ENCODE peak calls at places on chromosome 13, in ten cellular contexts. V is AG10803; L is AG04450; E is AML-193; R is bronchial epithelial cell; S is B cell; F is fibroblast of gingiva; D is omental fat pad; K is activated T-helper 1 cell treated with anti-CD3 and anti-CD28 coated beads, Interleukin-2, amount 50 U/mL, for 16 hours; Z is activated naive CD8-positive, alpha-beta T cell treated with anti-CD3 and anti-CD28 coated beads, Interleukin-2, amount 50 U/mL, for 24 hours. T is an unnamed sample.

GRCh38 chr13:113489171-113489548 is 1.4 kb downstream of the DCUN1D2 start:
- DNase-seq in V (peak), L (no peak), E (no peak), R (no peak), S (no peak), F (peak), D (no peak), K (no peak), Z (no peak), T (no peak)

GRCh38 chr13:28161370-28161769 is 23.0 kb downstream of the PAN3 start:
- DNase-seq in V (peak), L (no peak), E (no peak), R (peak), S (no peak), F (no peak), D (no peak), K (no peak), Z (no peak), T (peak)

GRCh38 chr13:36288794-36289391 is 8.7 kb downstream of the CCDC169 start:
- DNase-seq in V (no peak), L (no peak), E (no peak), R (no peak), S (no peak), F (no peak), D (no peak), K (no peak), Z (no peak), T (no peak)

GRCh38 chr13:25401958-25402357 is 30.2 kb downstream of the ATP8A2 start:
- DNase-seq in V (no peak), L (no peak), E (no peak), R (no peak), S (no peak), F (no peak), D (no peak), K (no peak), Z (no peak), T (no peak)

GRCh38 chr13:43528992-43529391 is 257.8 kb downstream of the ENOX1 start:
- DNase-seq in V (peak), L (no peak), E (no peak), R (no peak), S (no peak), F (peak), D (no peak), K (no peak), Z (no peak), T (peak)

GRCh38 chr13:43661321-43661720 is 125.5 kb downstream of the ENOX1 start:
- DNase-seq in V (no peak), L (no peak), E (no peak), R (no peak), S (no peak), F (no peak), D (no peak), K (no peak), Z (no peak), T (no peak)

GRCh38 chr13:93004919-93005318 is 221.7 kb upstream of the GPC6 start:
- DNase-seq in V (peak), L (no peak), E (no peak), R (peak), S (no peak), F (no peak), D (no peak), K (no peak), Z (no peak), T (no peak)

GRCh38 chr13:81001828-81002385 is 661.0 kb upstream of the SPRY2 start:
- DNase-seq in V (no peak), L (no peak), E (no peak), R (no peak), S (no peak), F (peak), D (no peak), K (no peak), Z (no peak), T (no peak)

GRCh38 chr13:109687559-109688448 is 98.6 kb downstream of the IRS2 start:
- DNase-seq in V (no peak), L (no peak), E (no peak), R (no peak), S (no peak), F (no peak), D (no peak), K (no peak), Z (no peak), T (no peak)

GRCh38 chr13:103009061-103009840 is 57.0 kb downstream of the SLC10A2 start:
- DNase-seq in V (no peak), L (no peak), E (no peak), R (no peak), S (no peak), F (peak), D (no peak), K (no peak), Z (no peak), T (no peak)

GRCh38 chr13:49044008-49044407 is 68.3 kb downstream of the FNDC3A start:
- DNase-seq in V (no peak), L (no peak), E (no peak), R (no peak), S (no peak), F (no peak), D (no peak), K (no peak), Z (no peak), T (no peak)

GRCh38 chr13:99302637-99303505 is 4.3 kb downstream of the GPR183 start:
- DNase-seq in V (no peak), L (no peak), E (no peak), R (no peak), S (no peak), F (no peak), D (no peak), K (no peak), Z (no peak), T (no peak)

GRCh38 chr13:101140936-101141335 is 275.4 kb downstream of the NALCN start:
- DNase-seq in V (no peak), L (no peak), E (no peak), R (no peak), S (no peak), F (no peak), D (no peak), K (no peak), Z (no peak), T (no peak)

GRCh38 chr13:111219306-111219705 is 101.1 kb upstream of the TEX29 start:
- DNase-seq in V (peak), L (peak), E (no peak), R (no peak), S (no peak), F (peak), D (no peak), K (no peak), Z (no peak), T (peak)

GRCh38 chr13:57799624-57800023 is 168.1 kb downstream of the PCDH17 start:
- DNase-seq in V (no peak), L (no peak), E (no peak), R (no peak), S (no peak), F (no peak), D (no peak), K (no peak), Z (no peak), T (no peak)

GRCh38 chr13:41811588-41812021 is 149.3 kb downstream of the VWA8 start:
- DNase-seq in V (no peak), L (no peak), E (no peak), R (no peak), S (no peak), F (no peak), D (no peak), K (no peak), Z (no peak), T (no peak)

GRCh38 chr13:110662105-110662504 is 43.8 kb downstream of the CARS2 start:
- DNase-seq in V (no peak), L (no peak), E (no peak), R (no peak), S (no peak), F (no peak), D (no peak), K (no peak), Z (no peak), T (no peak)

GRCh38 chr13:112857914-112858490 is 111.0 kb upstream of the MCF2L start:
- DNase-seq in V (no peak), L (no peak), E (no peak), R (no peak), S (no peak), F (no peak), D (no peak), K (no peak), Z (no peak), T (no peak)

GRCh38 chr13:43391021-43391420 is 367.6 kb downstream of the DNAJC15 start:
- DNase-seq in V (no peak), L (no peak), E (no peak), R (no peak), S (no peak), F (no peak), D (no peak), K (no peak), Z (no peak), T (no peak)

GRCh38 chr13:112818040-112818697 is 128.3 kb downstream of the ATP11A start:
- DNase-seq in V (no peak), L (no peak), E (no peak), R (no peak), S (no peak), F (no peak), D (no peak), K (no peak), Z (no peak), T (no peak)

GRCh38 chr13:102688306-102688973 is 6.4 kb downstream of the METTL21C start:
- DNase-seq in V (no peak), L (no peak), E (no peak), R (no peak), S (no peak), F (no peak), D (no peak), K (no peak), Z (no peak), T (no peak)

GRCh38 chr13:73741111-73741510 is 393.1 kb downstream of the KLF12 start:
- DNase-seq in V (peak), L (no peak), E (no peak), R (no peak), S (no peak), F (no peak), D (no peak), K (no peak), Z (peak), T (no peak)

GRCh38 chr13:39892731-39893293 is 237.3 kb downstream of the COG6 start:
- DNase-seq in V (peak), L (no peak), E (no peak), R (no peak), S (no peak), F (peak), D (no peak), K (no peak), Z (peak), T (no peak)

GRCh38 chr13:110593430-110594130 is 21.8 kb upstream of the NAXD start:
- DNase-seq in V (peak), L (no peak), E (peak), R (peak), S (peak), F (peak), D (no peak), K (no peak), Z (no peak), T (peak)

GRCh38 chr13:28744091-28744536 is 25.3 kb upstream of the SLC46A3 start:
- DNase-seq in V (peak), L (no peak), E (no peak), R (peak), S (no peak), F (peak), D (no peak), K (no peak), Z (no peak), T (peak)

GRCh38 chr13:104949840-104950805 is 1585.3 kb downstream of the EFNB2 start:
- DNase-seq in V (no peak), L (no peak), E (no peak), R (no peak), S (no peak), F (no peak), D (no peak), K (no peak), Z (no peak), T (no peak)

GRCh38 chr13:74289861-74290260 is 155.7 kb upstream of the KLF12 start:
- DNase-seq in V (no peak), L (no peak), E (no peak), R (no peak), S (no peak), F (no peak), D (no peak), K (no peak), Z (no peak), T (no peak)

GRCh38 chr13:48892311-48892710 is 83.4 kb upstream of the FNDC3A start:
- DNase-seq in V (peak), L (peak), E (no peak), R (peak), S (no peak), F (peak), D (no peak), K (no peak), Z (no peak), T (peak)

GRCh38 chr13:43805681-43806128 is 18.9 kb upstream of the ENOX1 start:
- DNase-seq in V (no peak), L (no peak), E (no peak), R (no peak), S (no peak), F (no peak), D (no peak), K (no peak), Z (no peak), T (peak)

GRCh38 chr13:109734002-109734785 is 52.2 kb downstream of the IRS2 start:
- DNase-seq in V (no peak), L (no peak), E (no peak), R (no peak), S (no peak), F (no peak), D (no peak), K (no peak), Z (no peak), T (no peak)

GRCh38 chr13:112168771-112169170 is 101.8 kb downstream of the SOX1 start:
- DNase-seq in V (no peak), L (no peak), E (no peak), R (no peak), S (no peak), F (no peak), D (no peak), K (no peak), Z (no peak), T (no peak)

T was measured in RPMI7951.